ENCODE peak calls at places on chromosomes 3 and 15, in eight cellular contexts. V is kidney glomerular epithelial cell; L is hepatic stellate cell; B is NCI-H774; A is neuronal stem cell; Q is C1 segment of cervical spinal cord; S is effector memory CD8-positive, alpha-beta T cell; U is amniotic stem cell. R is an unnamed sample.

GRCh38 chr3:46857485-46858341 is 5.5 kb downstream of the MYL3 start:
- DNase-seq in A (no peak), S (no peak), B (no peak), U (no peak), Q (no peak), L (no peak), V (no peak), R (no peak)

GRCh38 chr3:154799801-154800200 is 280.3 kb upstream of the MME start:
- DNase-seq in L (no peak), Q (no peak), U (no peak), A (no peak), S (no peak), B (no peak), V (no peak), R (no peak)

GRCh38 chr3:8504611-8504973 is 3.0 kb downstream of the LMCD1 start:
- DNase-seq in Q (no peak), S (no peak), U (no peak), A (no peak), L (no peak), B (no peak), V (no peak), R (no peak)

GRCh38 chr3:123104550-123104949 is 37.7 kb downstream of the PDIA5 start:
- DNase-seq in A (no peak), V (no peak), B (no peak), S (no peak), U (peak; percentile 45), Q (no peak), L (peak; percentile 78), R (no peak)

GRCh38 chr3:9682123-9682522 is 21.5 kb upstream of the CPNE9 start:
- DNase-seq in B (no peak), L (no peak), A (no peak), V (no peak), S (no peak), U (no peak), Q (no peak), R (no peak)

GRCh38 chr3:3443482-3443881 is 264.0 kb upstream of the CRBN start:
- DNase-seq in B (no peak), V (no peak), L (no peak), Q (no peak), U (no peak), S (no peak), A (no peak), R (no peak)

GRCh38 chr3:125194061-125194848 is 18.3 kb downstream of the SLC12A8 start:
- DNase-seq in Q (no peak), S (no peak), V (no peak), L (no peak), A (no peak), B (no peak), U (no peak), R (no peak)

GRCh38 chr15:68574051-68574450 is 4.7 kb upstream of the CORO2B start:
- DNase-seq in L (no peak), S (no peak), V (no peak), Q (no peak), U (no peak), A (no peak), B (no peak), R (no peak)

GRCh38 chr3:30546934-30547333 is 59.5 kb upstream of the TGFBR2 start:
- DNase-seq in V (no peak), B (no peak), S (no peak), U (no peak), Q (no peak), A (no peak), L (no peak), R (no peak)